ENCODE peak calls at places on chromosomes 12 and 14, in four cellular contexts. A is H9, E is IMR-90, J is H1. D is an unnamed sample. For H3K4me1, the result is how much of the 10 kb centered on the place peaks cover.

GRCh38 chr12:9867531-9867930 is 1.6 kb downstream of the CLEC2B start:
- DNase-seq in A (no peak), E (no peak), J (no peak), D (no peak)

GRCh38 chr14:70956511-70956910 is 49.3 kb downstream of the PCNX1 start:
- DNase-seq in A (no peak), E (no peak), J (no peak), D (no peak)

GRCh38 chr14:101183376-101184103 is 280.0 kb upstream of the RTL1 start:
- DNase-seq in A (peak), E (no peak), J (peak), D (peak)

GRCh38 chr12:1318327-1319031 is 275.9 kb downstream of the FBXL14 start:
- DNase-seq in A (peak), E (peak), J (no peak), D (peak)

GRCh38 chr12:6037459-6037858 is 87.0 kb downstream of the VWF start:
- DNase-seq in A (no peak), E (no peak), J (no peak), D (no peak)

GRCh38 chr12:62210422-62210821 is 49.8 kb upstream of the USP15 start:
- DNase-seq in A (peak), E (peak), J (no peak), D (peak)

GRCh38 chr12:93010461-93010860 is 81.4 kb upstream of the EEA1 start:
- DNase-seq in A (no peak), E (no peak), J (no peak), D (no peak)

GRCh38 chr12:101019667-101020066 is 190.4 kb downstream of the SLC5A8 start:
- DNase-seq in A (no peak), E (no peak), J (no peak), D (no peak)

GRCh38 chr12:52687527-52688385 is 7.5 kb upstream of the KRT1 start:
- DNase-seq in A (no peak), E (no peak), J (no peak), D (no peak)

GRCh38 chr12:23954332-23954731 is 4.9 kb upstream of the SOX5 start:
- DNase-seq in A (no peak), E (peak), J (no peak), D (no peak)

GRCh38 chr12:60269611-60270269 is 673.9 kb downstream of the SLC16A7 start:
- DNase-seq in A (no peak), E (no peak), J (no peak), D (no peak)

GRCh38 chr14:42228611-42229010 is 621.9 kb downstream of the LRFN5 start:
- DNase-seq in A (no peak), E (no peak), J (no peak), D (no peak)

GRCh38 chr14:100822921-100823320 is 3.0 kb upstream of the MEG3 start:
- DNase-seq in A (no peak), E (peak), J (no peak), D (no peak)

GRCh38 chr12:3945671-3946070 is 72.5 kb upstream of the PARP11 start:
- DNase-seq in A (no peak), E (no peak), J (no peak), D (peak)

GRCh38 chr12:123595729-123596128 is 6.2 kb upstream of the DDX55 start:
- DNase-seq in A (no peak), E (peak), J (no peak), D (no peak)

GRCh38 chr12:56803750-56804149 is 40.6 kb downstream of the HSD17B6 start:
- DNase-seq in A (no peak), E (no peak), J (no peak), D (no peak)

GRCh38 chr14:52902971-52903385 is 47.9 kb downstream of the FERMT2 start:
- DNase-seq in A (no peak), E (peak), J (no peak), D (peak)

GRCh38 chr12:72612171-72612570 is 340.0 kb downstream of the TRHDE start:
- DNase-seq in A (peak), E (no peak), J (peak), D (peak)

DNA sequence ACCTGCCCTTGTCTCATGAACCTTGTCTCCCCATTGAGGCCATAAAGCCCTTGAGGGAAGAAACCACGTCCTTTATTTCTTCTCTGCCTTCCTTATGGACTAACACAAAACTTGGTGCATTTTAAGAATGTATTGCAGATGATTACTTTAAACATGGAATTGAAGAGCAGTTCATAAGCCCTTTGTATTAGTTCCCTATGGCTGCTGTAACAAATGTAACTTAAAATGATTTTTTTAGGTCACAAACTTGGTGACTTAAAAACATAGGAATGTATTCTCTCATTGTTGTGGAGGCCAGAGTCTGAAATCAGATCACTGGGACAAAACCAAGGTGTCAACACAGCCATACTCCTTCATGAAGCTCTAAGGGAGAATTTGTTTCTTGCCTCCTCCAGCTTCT is 185.5 kb downstream of the PHLDA1 start:
- DNase-seq in A (no peak), E (no peak), J (no peak), D (no peak)
- H3K56ac ChIP-seq in A (no peak), E (no peak), J (no peak), D (no peak)

DNA sequence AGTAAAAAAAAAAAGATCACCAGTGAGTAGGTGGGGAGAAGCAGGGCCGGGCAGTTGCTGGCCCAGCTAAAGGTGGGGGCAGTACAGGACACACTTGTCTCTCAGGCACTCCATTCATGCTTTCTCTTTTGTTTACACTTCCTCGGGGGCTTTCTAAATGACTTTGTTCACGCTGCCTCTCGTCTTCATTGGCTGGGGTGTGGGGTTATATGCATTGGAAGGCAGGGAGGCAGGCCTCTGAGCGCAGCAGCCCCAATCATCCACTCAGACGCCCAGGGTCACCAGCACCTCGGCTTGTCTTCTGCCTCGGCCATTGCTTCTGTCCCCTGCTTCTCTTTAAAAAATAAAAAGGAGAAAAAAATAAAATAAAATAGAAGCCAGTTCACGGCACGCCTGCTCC is 369 bp downstream of the TGFB3 start:
- DNase-seq in A (peak), E (no peak), J (no peak), D (peak)
- H3K4me1 ChIP-seq in A (under half), E (under half), J (under half), D (under half)

GRCh38 chr12:28096649-28097048 is 93.6 kb upstream of the CCDC91 start:
- DNase-seq in A (no peak), E (no peak), J (no peak), D (no peak)
- H3K56ac ChIP-seq in A (no peak), E (no peak), J (no peak), D (no peak)

GRCh38 chr12:131192951-131193350 is 239.2 kb downstream of the ADGRD1 start:
- DNase-seq in A (peak), E (no peak), J (no peak), D (no peak)

GRCh38 chr12:131188131-131189050 is 234.7 kb downstream of the ADGRD1 start:
- DNase-seq in A (peak), E (no peak), J (no peak), D (no peak)

GRCh38 chr12:131189781-131190180 is 236.1 kb downstream of the ADGRD1 start:
- DNase-seq in A (no peak), E (no peak), J (no peak), D (no peak)

GRCh38 chr12:131190965-131191364 is 237.3 kb downstream of the ADGRD1 start:
- DNase-seq in A (no peak), E (no peak), J (no peak), D (no peak)

GRCh38 chr12:131187602-131188001 is 233.9 kb downstream of the ADGRD1 start:
- DNase-seq in A (no peak), E (no peak), J (no peak), D (no peak)
- H3K4me1 ChIP-seq in A (under half), E (under half), J (under half), D (under half)

GRCh38 chr14:77104393-77104792 is 6.3 kb downstream of the CIPC start:
- DNase-seq in A (no peak), E (no peak), J (no peak), D (no peak)

GRCh38 chr14:77103475-77103874 is 5.4 kb downstream of the CIPC start:
- DNase-seq in A (no peak), E (no peak), J (no peak), D (no peak)

GRCh38 chr14:77100961-77101360 is 2.9 kb downstream of the CIPC start:
- DNase-seq in A (no peak), E (peak), J (no peak), D (no peak)

GRCh38 chr14:77103954-77104353 is 5.9 kb downstream of the CIPC start:
- DNase-seq in A (no peak), E (no peak), J (no peak), D (no peak)

GRCh38 chr14:77102154-77102553 is 4.1 kb downstream of the CIPC start:
- DNase-seq in A (no peak), E (no peak), J (no peak), D (no peak)
- H3K56ac ChIP-seq in A (no peak), E (no peak), J (no peak), D (no peak)

GRCh38 chr12:112907415-112908157 is 824 bp downstream of the OAS1 start:
- DNase-seq in A (no peak), E (no peak), J (no peak), D (no peak)

GRCh38 chr12:112908548-112908947 is 1.8 kb downstream of the OAS1 start:
- DNase-seq in A (no peak), E (no peak), J (no peak), D (no peak)

GRCh38 chr12:112904571-112904970 is 2.2 kb upstream of the OAS1 start:
- DNase-seq in A (no peak), E (no peak), J (no peak), D (no peak)

GRCh38 chr12:112906712-112907414 is at the start of gene OAS1:
- DNase-seq in A (no peak), E (peak), J (no peak), D (peak)

GRCh38 chr12:112905451-112906089 is 1.2 kb upstream of the OAS1 start:
- DNase-seq in A (no peak), E (no peak), J (no peak), D (no peak)
- H3K4me1 ChIP-seq in A (under half), E (under half), J (under half), D (under half)

GRCh38 chr14:77549451-77549850 is 50.8 kb upstream of the ISM2 start:
- DNase-seq in A (no peak), E (no peak), J (no peak), D (peak)
- H3K56ac ChIP-seq in A (no peak), E (no peak), J (no peak), D (no peak)